ENCODE peak calls at places on chromosome 3, in four cellular contexts. L is CD8-positive, alpha-beta memory T cell; G is activated T-cell treated with anti-CD3 and anti-CD28 coated beads for 48 hours; E is astrocyte of the spinal cord. N is an unnamed sample.

GRCh38 chr3:128074851-128075515 is 22.7 kb downstream of the SEC61A1 start:
- DNase-seq in L (no peak), E (no peak), G (no peak), N (no peak)

GRCh38 chr3:188759516-188760005 is 412.2 kb upstream of the TPRG1 start:
- DNase-seq in E (no peak), G (no peak), L (no peak), N (no peak)

GRCh38 chr3:8996681-8997121 is 33.4 kb upstream of the RAD18 start:
- DNase-seq in G (no peak), L (no peak), E (peak), N (no peak)

GRCh38 chr3:117846238-117846637 is 1136.7 kb downstream of the TUSC7 start:
- DNase-seq in E (no peak), G (no peak), L (no peak), N (no peak)

GRCh38 chr3:171565671-171566070 is 105.5 kb upstream of the TNIK start:
- DNase-seq in L (no peak), G (no peak), E (no peak), N (no peak)

GRCh38 chr3:74602471-74602870 is 12.0 kb downstream of the CNTN3 start:
- DNase-seq in E (no peak), L (no peak), G (no peak), N (no peak)

GRCh38 chr3:170062068-170062467 is 24.3 kb downstream of the GPR160 start:
- DNase-seq in E (no peak), L (no peak), G (no peak), N (no peak)

GRCh38 chr3:60136606-60137005 is 1086.8 kb upstream of the CFAP20DC start:
- DNase-seq in L (no peak), E (no peak), G (no peak), N (no peak)

GRCh38 chr3:31546152-31546551 is 13.4 kb downstream of the STT3B start:
- DNase-seq in G (no peak), L (no peak), E (no peak), N (no peak)

GRCh38 chr3:72042397-72043211 is 257.7 kb upstream of the PROK2 start:
- DNase-seq in L (no peak), G (no peak), E (peak), N (no peak)

GRCh38 chr3:146308222-146308621 is 57.3 kb upstream of the PLSCR4 start:
- DNase-seq in E (peak), G (no peak), L (no peak), N (no peak)

GRCh38 chr3:190498293-190498692 is 15.6 kb upstream of the IL1RAP start:
- DNase-seq in G (no peak), L (no peak), E (no peak), N (no peak)

GRCh38 chr3:127706312-127706711 is 33.6 kb downstream of the ABTB1 start:
- DNase-seq in E (no peak), L (no peak), G (no peak), N (no peak)

GRCh38 chr3:128009952-128010846 is 42.0 kb upstream of the SEC61A1 start:
- DNase-seq in E (peak), G (no peak), L (no peak), N (no peak)

GRCh38 chr3:124701687-124702086 is 28.6 kb upstream of the UMPS start:
- DNase-seq in E (peak), L (no peak), G (no peak), N (no peak)

GRCh38 chr3:36891651-36892268 is 53.1 kb downstream of the TRANK1 start:
- DNase-seq in G (no peak), L (no peak), E (no peak), N (no peak)

GRCh38 chr3:5226783-5227182 is 39.3 kb downstream of the EDEM1 start:
- DNase-seq in L (no peak), G (no peak), E (peak), N (no peak)

GRCh38 chr3:116059421-116060096 is 385.7 kb downstream of the LSAMP start:
- DNase-seq in E (peak), G (no peak), L (no peak), N (no peak)

GRCh38 chr3:50212502-50212901 is 7.4 kb downstream of the SLC38A3 start:
- DNase-seq in E (no peak), G (no peak), L (no peak), N (no peak)

GRCh38 chr3:79639855-79640254 is 127.9 kb downstream of the ROBO1 start:
- DNase-seq in E (no peak), L (no peak), G (no peak), N (no peak)

GRCh38 chr3:41175365-41175764 is 23.9 kb upstream of the CTNNB1 start:
- DNase-seq in L (no peak), E (peak), G (no peak), N (no peak)

GRCh38 chr3:95911767-95912166 is 902.6 kb upstream of the EPHA6 start:
- DNase-seq in G (no peak), L (no peak), E (no peak), N (no peak)

GRCh38 chr3:52010431-52010830 is 14.7 kb upstream of the RPL29 start:
- DNase-seq in G (no peak), E (no peak), L (no peak), N (no peak)

GRCh38 chr3:1275495-1275894 is 182.7 kb downstream of the CNTN6 start:
- DNase-seq in L (no peak), G (no peak), E (no peak), N (no peak)

GRCh38 chr3:46453526-46454208 is 11.0 kb downstream of the LTF start:
- DNase-seq in G (no peak), E (no peak), L (no peak), N (no peak)

N was measured in stimulated activated naive CD8-positive, alpha-beta T cell treated with anti-CD3 and anti-CD28 coated beads, Interleukin-15, Interleukin-2, amounts not matched to agents 100 U/mL and 50 U/mL, for 24 hours.